ENCODE peak calls at places on chromosomes 1 and 21, in seven cellular contexts. L, M, N, Z, E, F and R are unnamed samples. For H3K4me1 and H3K9me3, the result is how much of the 10 kb centered on the place peaks cover.

GRCh38 chr1:84410328-84411107 is 12.2 kb downstream of the DNASE2B start:
- DNase-seq in L (no peak), M (no peak), N (no peak), Z (no peak), E (no peak), F (no peak), R (no peak)

GRCh38 chr1:228014235-228014930 is 7.6 kb downstream of the WNT3A start:
- DNase-seq in L (peak), M (no peak), N (no peak), Z (no peak), E (no peak), F (no peak), R (no peak)

GRCh38 chr1:237556911-237557310 is 333.8 kb downstream of the ZP4 start:
- DNase-seq in L (no peak), M (no peak), N (no peak), Z (no peak), E (no peak), F (no peak), R (no peak)

GRCh38 chr1:109983380-109984189 is 980 bp upstream of the AHCYL1 start:
- DNase-seq in L (peak), M (no peak), N (no peak), Z (no peak), E (no peak), F (no peak), R (no peak)

GRCh38 chr1:53084589-53084971 is 22.6 kb downstream of the PODN start:
- DNase-seq in L (no peak), M (no peak), N (no peak), Z (no peak), E (no peak), F (no peak), R (no peak)

GRCh38 chr1:210143465-210144062 is 89.0 kb upstream of the SERTAD4 start:
- DNase-seq in L (peak), M (peak), N (peak), Z (peak), E (peak), F (peak), R (no peak)

GRCh38 chr1:19814681-19815503 is at the start of gene RNF186:
- DNase-seq in L (no peak), M (no peak), N (peak), Z (peak), E (no peak), F (peak), R (no peak)

GRCh38 chr1:1399870-1400575 is 888 bp upstream of the CCNL2 start:
- DNase-seq in L (peak), M (no peak), N (no peak), Z (no peak), E (no peak), F (no peak), R (no peak)

GRCh38 chr1:173551699-173552098 is 51.2 kb downstream of the SLC9C2 start:
- DNase-seq in L (no peak), M (no peak), N (no peak), Z (no peak), E (no peak), F (no peak), R (no peak)

GRCh38 chr1:94281361-94282142 is 44.2 kb upstream of the ARHGAP29 start:
- DNase-seq in L (peak), M (no peak), N (no peak), Z (no peak), E (no peak), F (no peak), R (no peak)

GRCh38 chr21:45981154-45981606 is 390 bp upstream of the COL6A1 start:
- DNase-seq in L (peak), M (peak), N (peak), Z (peak), E (peak), F (peak), R (no peak)

GRCh38 chr1:43952731-43953350 is 6.1 kb downstream of the IPO13 start:
- DNase-seq in L (no peak), M (no peak), N (no peak), Z (no peak), E (no peak), F (no peak), R (no peak)

GRCh38 chr1:229094476-229095311 is 176.2 kb upstream of the RAB4A start:
- DNase-seq in L (no peak), M (no peak), N (peak), Z (no peak), E (no peak), F (no peak), R (no peak)

GRCh38 chr1:94608852-94609570 is 67.5 kb upstream of the F3 start:
- DNase-seq in L (peak), M (no peak), N (no peak), Z (no peak), E (no peak), F (no peak), R (no peak)

GRCh38 chr1:235404190-235404589 is 37.0 kb downstream of the TBCE start:
- DNase-seq in L (no peak), M (no peak), N (no peak), Z (no peak), E (peak), F (no peak), R (no peak)

GRCh38 chr1:52877554-52877953 is 35.0 kb downstream of the ZYG11A start:
- DNase-seq in L (peak), M (no peak), N (no peak), Z (no peak), E (no peak), F (no peak), R (no peak)

GRCh38 chr1:161222175-161223019 is 1.0 kb downstream of the APOA2 start:
- DNase-seq in L (no peak), M (no peak), N (no peak), Z (no peak), E (no peak), F (no peak), R (no peak)

GRCh38 chr1:176033474-176033873 is 173.6 kb downstream of the COP1 start:
- DNase-seq in L (peak), M (no peak), N (no peak), Z (no peak), E (no peak), F (no peak), R (no peak)

GRCh38 chr1:207867136-207868081 is 43.5 kb downstream of the CD34 start:
- DNase-seq in L (peak), M (peak), N (peak), Z (peak), E (no peak), F (peak), R (no peak)

GRCh38 chr1:158002630-158003408 is 9.4 kb downstream of the KIRREL1 start:
- DNase-seq in L (no peak), M (no peak), N (no peak), Z (peak), E (no peak), F (no peak), R (no peak)

GRCh38 chr1:242586355-242586670 is 61.8 kb upstream of the PLD5 start:
- DNase-seq in L (no peak), M (no peak), N (no peak), Z (no peak), E (no peak), F (no peak), R (no peak)

GRCh38 chr1:153400244-153400643 is 9.4 kb upstream of the S100A8 start:
- DNase-seq in L (peak), M (no peak), N (no peak), Z (no peak), E (no peak), F (no peak), R (no peak)

GRCh38 chr1:237591353-237591752 is 299.4 kb downstream of the ZP4 start:
- DNase-seq in L (no peak), M (no peak), N (no peak), Z (no peak), E (no peak), F (no peak), R (no peak)

GRCh38 chr1:244163131-244163530 is 112.0 kb downstream of the ZBTB18 start:
- DNase-seq in L (no peak), M (no peak), N (no peak), Z (no peak), E (peak), F (no peak), R (no peak)

GRCh38 chr1:41810446-41810845 is 108.3 kb downstream of the HIVEP3 start:
- DNase-seq in L (peak), M (no peak), N (no peak), Z (no peak), E (peak), F (no peak), R (no peak)

GRCh38 chr1:19294638-19295037 is 6.1 kb upstream of the AKR7A3 start:
- DNase-seq in L (no peak), M (no peak), N (no peak), Z (no peak), E (peak), F (no peak), R (no peak)

GRCh38 chr1:191641420-191642215 is 516.6 kb upstream of the RGS18 start:
- DNase-seq in L (peak), M (no peak), N (no peak), Z (no peak), E (peak), F (no peak), R (no peak)

GRCh38 chr1:145696630-145696960 is 10.6 kb downstream of the PDZK1 start:
- DNase-seq in L (no peak), M (no peak), N (no peak), Z (no peak), E (no peak), F (no peak), R (no peak)

GRCh38 chr1:64769482-64769881 is 24.6 kb downstream of the RAVER2 start:
- DNase-seq in L (no peak), M (no peak), N (no peak), Z (no peak), E (no peak), F (no peak), R (no peak)

GRCh38 chr1:212237651-212238050 is 47.6 kb upstream of the PPP2R5A start:
- DNase-seq in L (no peak), M (no peak), N (peak), Z (peak), E (peak), F (no peak), R (no peak)

GRCh38 chr21:19607983-19608668 is 1204.5 kb upstream of the TMPRSS15 start:
- DNase-seq in L (no peak), M (no peak), N (no peak), Z (no peak), E (no peak), F (no peak), R (no peak)

GRCh38 chr21:38997756-38998155 is 185.5 kb downstream of the PSMG1 start:
- DNase-seq in L (no peak), M (no peak), N (no peak), Z (no peak), E (no peak), F (no peak), R (no peak)

DNA sequence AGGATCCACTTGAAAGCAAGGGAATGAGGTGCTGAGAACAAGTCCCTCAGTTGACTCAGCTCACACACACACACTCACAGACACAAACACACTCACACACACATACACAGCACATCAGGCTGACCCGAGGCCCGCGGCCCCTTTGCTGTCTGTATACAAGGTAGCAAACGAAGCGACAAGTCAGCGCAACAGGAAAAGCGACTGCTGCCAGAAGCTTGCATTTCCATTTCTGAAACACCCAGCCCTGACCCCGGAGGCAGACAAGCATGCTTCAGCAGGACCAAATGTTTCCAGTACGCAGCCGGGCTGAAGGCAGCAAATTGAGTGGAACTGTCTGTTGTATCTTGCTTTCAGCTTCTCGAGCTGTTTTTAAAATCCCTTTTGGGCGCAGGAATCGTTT is 501.6 kb downstream of the NPHP4 start:
- DNase-seq in L (no peak), M (no peak), N (no peak), Z (no peak), E (no peak), F (no peak), R (no peak)
- H3K4me3 ChIP-seq in L (no peak), M (no peak), N (no peak), Z (no peak), E (no peak), F (no peak), R (no peak)

GRCh38 chr21:37451446-37451845 is 84.9 kb downstream of the DYRK1A start:
- DNase-seq in L (no peak), M (no peak), N (no peak), Z (no peak), E (no peak), F (no peak), R (no peak)

GRCh38 chr21:37452222-37452621 is 85.6 kb downstream of the DYRK1A start:
- DNase-seq in L (peak), M (peak), N (no peak), Z (no peak), E (no peak), F (no peak), R (no peak)

GRCh38 chr21:37447288-37447936 is 80.8 kb downstream of the DYRK1A start:
- DNase-seq in L (no peak), M (no peak), N (no peak), Z (no peak), E (no peak), F (no peak), R (no peak)

GRCh38 chr21:37450385-37451044 is 83.9 kb downstream of the DYRK1A start:
- DNase-seq in L (no peak), M (no peak), N (no peak), Z (no peak), E (no peak), F (no peak), R (no peak)

DNA sequence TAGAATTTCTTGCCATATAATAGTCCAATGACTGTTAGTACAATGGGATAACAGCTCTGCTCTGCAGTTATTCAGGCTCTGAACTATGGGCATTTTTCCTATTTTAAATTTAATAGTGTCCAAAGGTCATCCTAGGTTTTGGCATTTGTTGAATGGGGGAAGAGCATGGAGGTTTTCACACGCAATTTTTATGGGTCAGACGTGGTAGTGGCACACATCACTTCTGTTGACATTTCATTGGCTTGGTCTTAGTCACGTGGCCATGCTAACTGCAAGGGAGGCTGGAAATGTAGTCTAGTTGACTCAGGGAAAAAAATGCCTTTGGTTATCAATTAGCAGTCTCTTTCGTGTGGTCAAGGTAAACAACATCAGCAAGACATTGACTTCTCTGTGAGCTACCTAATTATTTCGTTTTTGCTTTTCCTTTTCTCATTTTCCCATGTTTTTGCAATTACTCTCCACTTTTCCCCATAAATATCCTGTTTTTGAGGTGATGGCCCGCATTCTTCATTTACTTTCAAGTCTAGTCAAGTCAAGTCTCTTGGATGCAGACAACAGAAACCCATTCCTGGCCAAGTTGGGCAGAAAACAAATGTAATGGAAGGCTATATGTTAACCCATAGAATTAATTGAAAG is 82.8 kb downstream of the DYRK1A start:
- DNase-seq in L (no peak), M (no peak), N (no peak), Z (no peak), E (no peak), F (no peak), R (no peak)
- H3K4me1 ChIP-seq in L (under half), M (half or more), N (under half), Z (under half), E (half or more), F (half or more), R (under half)

GRCh38 chr21:18354947-18355346 is 48.6 kb downstream of the TMPRSS15 start:
- DNase-seq in L (no peak), M (no peak), N (no peak), Z (no peak), E (no peak), F (no peak), R (no peak)

GRCh38 chr21:18350216-18350615 is 53.4 kb downstream of the TMPRSS15 start:
- DNase-seq in L (peak), M (no peak), N (no peak), Z (no peak), E (no peak), F (no peak), R (no peak)

GRCh38 chr21:18349468-18349867 is 54.1 kb downstream of the TMPRSS15 start:
- DNase-seq in L (no peak), M (no peak), N (no peak), Z (no peak), E (no peak), F (no peak), R (no peak)
- H3K9me3 ChIP-seq in L (under half), M (under half), N (under half), Z (under half), E (under half), F (under half), R (under half)

GRCh38 chr1:96997717-96998116 is 276.1 kb downstream of the PTBP2 start:
- DNase-seq in L (no peak), M (no peak), N (no peak), Z (no peak), E (no peak), F (no peak), R (no peak)
- H3K4me3 ChIP-seq in L (no peak), M (no peak), N (no peak), Z (no peak), E (no peak), F (no peak), R (no peak)